ENCODE peak calls at places on chromosome 9, in seven cellular contexts. H is K562, P is H1, C is HCT116, R is HepG2, S is SK-N-SH, O is GM12878. T is an unnamed sample.

GRCh38 chr9:16337322-16338029 is 533.0 kb downstream of the BNC2 start:
- DNase-seq in S (no peak), O (no peak), R (no peak), C (peak; percentile 66), H (no peak), P (no peak), T (no peak)

GRCh38 chr9:74940600-74940999 is 12.1 kb downstream of the C9orf40 start:
- DNase-seq in C (no peak), O (no peak), P (no peak), S (no peak), R (peak; percentile 85), H (no peak), T (no peak)

GRCh38 chr9:16832101-16832500 is 38.4 kb downstream of the BNC2 start:
- DNase-seq in R (no peak), H (no peak), C (no peak), P (no peak), O (no peak), S (no peak), T (no peak)

GRCh38 chr9:77647659-77648457 is at the start of gene GNA14:
- DNase-seq in H (no peak), P (peak; percentile 80), O (no peak), R (no peak), C (no peak), S (no peak), T (no peak)

GRCh38 chr9:125439434-125440272 is 178.0 kb downstream of the GAPVD1 start:
- DNase-seq in H (no peak), S (no peak), O (no peak), R (no peak), P (no peak), C (no peak), T (no peak)

GRCh38 chr9:138096192-138096845 is 218.7 kb downstream of the CACNA1B start:
- DNase-seq in C (no peak), R (no peak), H (no peak), P (no peak), O (no peak), S (no peak), T (no peak)

GRCh38 chr9:12790883-12791282 is 16.1 kb downstream of the LURAP1L start:
- DNase-seq in S (no peak), H (no peak), C (no peak), O (no peak), R (no peak), P (no peak), T (no peak)

GRCh38 chr9:134497283-134497860 is 144.2 kb upstream of the COL5A1 start:
- DNase-seq in O (no peak), R (no peak), S (no peak), H (no peak), P (no peak), C (no peak), T (no peak)

GRCh38 chr9:5441043-5441442 is 3.3 kb upstream of the PLGRKT start:
- DNase-seq in R (no peak), P (no peak), C (no peak), H (no peak), O (no peak), S (no peak), T (no peak)

GRCh38 chr9:133608881-133609280 is 308 bp downstream of the FAM163B start:
- DNase-seq in R (no peak), P (no peak), C (no peak), H (no peak), O (no peak), S (no peak), T (no peak)

GRCh38 chr9:133236291-133237071 is 27.4 kb upstream of the OBP2B start:
- DNase-seq in C (no peak), H (no peak), R (no peak), P (no peak), O (no peak), S (peak; percentile 39), T (no peak)

GRCh38 chr9:69120380-69121154 is 53.5 kb upstream of the TJP2 start:
- DNase-seq in R (peak; percentile 81), S (no peak), H (no peak), C (peak; percentile 83), O (no peak), P (peak; percentile 91), T (no peak)

GRCh38 chr9:129514497-129514867 is 106.4 kb downstream of the C9orf50 start:
- DNase-seq in P (no peak), C (no peak), H (no peak), O (no peak), S (no peak), R (no peak), T (no peak)

GRCh38 chr9:133935328-133936040 is 56.6 kb downstream of the VAV2 start:
- DNase-seq in C (no peak), P (no peak), O (no peak), R (no peak), H (no peak), S (peak; percentile 72), T (no peak)

GRCh38 chr9:121895274-121895835 is 197.8 kb downstream of the TTLL11 start:
- DNase-seq in C (no peak), R (no peak), H (no peak), O (no peak), S (no peak), P (no peak), T (no peak)

GRCh38 chr9:111805841-111806241 is 11.1 kb upstream of the SHOC1 start:
- DNase-seq in H (no peak), R (no peak), O (no peak), P (no peak), S (no peak), C (peak; percentile 10), T (peak; percentile 55)

GRCh38 chr9:133056533-133056932 is 5.2 kb upstream of the CEL start:
- DNase-seq in H (no peak), S (no peak), O (no peak), R (no peak), P (no peak), C (no peak), T (no peak)

DNA sequence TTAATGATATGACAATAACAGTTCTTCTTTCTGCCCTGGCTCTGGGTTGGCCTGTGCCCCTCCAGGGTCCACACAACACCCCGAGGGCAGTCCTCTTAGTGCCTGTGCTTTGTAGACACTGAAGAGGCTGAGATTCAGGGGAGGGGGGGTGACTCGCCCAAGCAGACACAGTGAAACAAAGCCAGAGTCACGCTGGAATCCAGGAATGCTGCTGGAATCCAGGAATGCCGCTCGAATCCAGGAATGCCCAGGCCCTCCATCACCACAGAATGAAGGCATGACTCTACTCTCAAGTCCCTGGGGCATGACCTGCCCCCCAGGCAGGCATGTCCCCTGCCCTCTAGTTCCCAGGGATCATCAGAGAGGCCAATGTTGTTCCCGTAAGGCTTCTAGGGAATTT is 73.1 kb downstream of the LRSAM1 start:
- DNase-seq in H (no peak), R (no peak), O (no peak), P (no peak), S (no peak), C (no peak), T (no peak)
- H3K27ac ChIP-seq in H (no peak overlapping the region), R (no peak overlapping the region), O (no peak overlapping the region), P (no peak overlapping the region), S (peak overlapping the region; percentile 30), C (no peak overlapping the region), T (peak overlapping the region; percentile 64)

DNA sequence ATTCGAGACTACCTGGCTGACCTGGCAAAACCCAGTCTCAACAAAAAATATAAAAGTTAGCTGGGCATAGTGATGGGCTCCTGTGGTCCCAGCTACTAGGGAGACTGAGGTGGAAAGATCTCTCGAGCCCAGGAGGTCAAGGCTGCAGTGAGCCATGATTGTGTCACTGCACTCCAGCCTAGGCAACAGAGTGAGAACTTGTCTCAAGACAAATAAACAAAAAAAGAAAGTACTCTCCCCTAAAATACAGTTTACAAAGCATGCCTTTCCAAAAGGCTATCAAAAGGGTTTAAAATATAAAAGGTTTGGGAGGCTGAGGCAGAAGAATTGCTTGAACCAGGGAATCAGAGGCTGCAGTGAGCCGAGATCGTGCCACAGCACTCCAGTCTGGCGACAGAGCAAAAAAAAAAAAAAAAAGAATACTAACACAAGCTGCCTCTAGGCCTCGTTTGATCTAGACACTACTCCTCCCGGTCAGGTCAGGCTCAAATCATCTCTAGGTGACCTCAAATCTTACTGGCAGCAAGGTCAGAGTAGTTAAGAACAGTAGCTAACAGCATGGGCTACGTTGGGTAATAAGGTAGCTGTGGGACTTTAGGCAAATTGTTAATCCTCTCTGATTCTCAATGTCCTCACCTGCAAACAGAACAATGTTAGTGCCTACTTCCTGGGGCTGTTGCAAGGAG is 9.3 kb downstream of the NAIF1 start:
- DNase-seq in S (no peak), O (no peak), H (no peak), R (peak; percentile 77), C (no peak), P (no peak), T (no peak)
- H3K4me1 ChIP-seq in S (no peaks in the 10 kb centered on the region), O (peaks cover 11% of the 10 kb centered on the region), H (peaks cover 7% of the 10 kb centered on the region), R (peaks cover 63% of the 10 kb centered on the region), C (peaks cover 34% of the 10 kb centered on the region), P (peaks cover 17% of the 10 kb centered on the region), T (peaks cover 6% of the 10 kb centered on the region)

GRCh38 chr9:107711528-107711927 is 222.0 kb upstream of the KLF4 start:
- DNase-seq in S (peak; percentile 25), C (peak; percentile 88), O (no peak), P (no peak), H (no peak), R (no peak), T (no peak)

GRCh38 chr9:107708786-107709185 is 219.2 kb upstream of the KLF4 start:
- DNase-seq in H (no peak), R (no peak), O (no peak), C (no peak), P (no peak), S (no peak), T (no peak)

GRCh38 chr9:107710552-107710951 is 221.0 kb upstream of the KLF4 start:
- DNase-seq in S (no peak), H (no peak), R (no peak), O (no peak), C (no peak), P (no peak), T (no peak)

GRCh38 chr9:107712390-107712789 is 222.8 kb upstream of the KLF4 start:
- DNase-seq in O (no peak), P (no peak), H (no peak), R (no peak), C (peak; percentile 77), S (no peak), T (no peak)

GRCh38 chr9:107710988-107711387 is 221.4 kb upstream of the KLF4 start:
- DNase-seq in P (no peak), H (no peak), C (no peak), S (no peak), R (no peak), O (no peak), T (no peak)
- TF ChIP-seq SIN3A in P (no peak), H (no peak), C (no peak), S (no peak), R (no peak), O (no peak), T (no peak)

GRCh38 chr9:113501129-113501686 is 37.7 kb downstream of the RGS3 start:
- DNase-seq in C (no peak), S (no peak), O (no peak), R (no peak), P (peak; percentile 64), H (no peak), T (no peak)

GRCh38 chr9:113499876-113500497 is 36.5 kb downstream of the RGS3 start:
- DNase-seq in C (no peak), S (no peak), R (no peak), O (no peak), H (no peak), P (no peak), T (no peak)

GRCh38 chr9:113502427-113503008 is 39.0 kb downstream of the RGS3 start:
- DNase-seq in H (no peak), C (no peak), P (no peak), O (no peak), S (peak; percentile 50), R (no peak), T (no peak)

GRCh38 chr9:113503131-113503541 is 39.6 kb downstream of the RGS3 start:
- DNase-seq in S (no peak), R (no peak), P (no peak), H (no peak), C (no peak), O (no peak), T (no peak)

GRCh38 chr9:113501821-113502220 is 38.3 kb downstream of the RGS3 start:
- DNase-seq in C (no peak), P (no peak), S (no peak), R (no peak), O (no peak), H (no peak), T (no peak)
- H3K27ac ChIP-seq in C (no peak overlapping the region), P (peak overlapping the region; percentile 65), S (no peak overlapping the region), R (no peak overlapping the region), O (no peak overlapping the region), H (no peak overlapping the region), T (no peak overlapping the region)